ENCODE peak calls at places on chromosomes 4 and X, in nine cellular contexts. Z is PC-3, J is heart right ventricle, S is keratinocyte, P is GM23248, V is left ventricle myocardium inferior, X is tibial artery, B is cardiac muscle cell, Q is pancreas. T is an unnamed sample. For H3K36me3, the result is how much of the 10 kb centered on the place peaks cover.

GRCh38 chrX:18701621-18702361 is 5.7 kb upstream of the PPEF1 start:
- DNase-seq in Q (peak), V (peak), S (no peak), J (peak), Z (peak), B (no peak), P (no peak), X (no peak), T (no peak)

GRCh38 chr4:169397762-169398161 is 127.0 kb upstream of the SH3RF1 start:
- DNase-seq in Z (no peak), P (peak), J (no peak), Q (no peak), B (no peak), X (no peak), S (no peak), V (no peak), T (no peak)

GRCh38 chr4:6568148-6568547 is 6.8 kb upstream of the MAN2B2 start:
- DNase-seq in S (no peak), B (no peak), Q (no peak), Z (no peak), P (no peak), V (no peak), X (no peak), J (no peak), T (no peak)

GRCh38 chr4:149932188-149932587 is 116.5 kb upstream of the IQCM start:
- DNase-seq in V (no peak), J (no peak), B (no peak), P (no peak), S (no peak), X (no peak), Z (no peak), Q (no peak), T (no peak)

GRCh38 chr4:140740422-140740821 is 15.8 kb downstream of the TBC1D9 start:
- DNase-seq in V (no peak), P (no peak), S (no peak), Z (no peak), B (no peak), J (no peak), Q (no peak), X (no peak), T (no peak)

GRCh38 chr4:90958256-90958895 is 831.2 kb downstream of the CCSER1 start:
- DNase-seq in J (no peak), X (no peak), B (no peak), P (no peak), V (no peak), S (no peak), Q (no peak), Z (peak), T (no peak)

GRCh38 chrX:10634681-10635161 is 14.3 kb upstream of the MID1 start:
- DNase-seq in Z (peak), S (peak), J (no peak), V (no peak), B (no peak), X (no peak), Q (no peak), P (peak), T (no peak)

GRCh38 chr4:120304801-120305200 is 238.2 kb upstream of the MAD2L1 start:
- DNase-seq in J (no peak), V (no peak), X (no peak), S (no peak), Q (no peak), Z (no peak), B (no peak), P (peak), T (no peak)

GRCh38 chr4:73866236-73866635 is 3.0 kb upstream of the CXCL1 start:
- DNase-seq in V (no peak), B (no peak), P (no peak), X (no peak), Q (no peak), Z (no peak), S (no peak), J (no peak), T (no peak)

GRCh38 chr4:134740290-134740689 is 538.7 kb upstream of the PABPC4L start:
- DNase-seq in Q (no peak), S (no peak), P (no peak), J (no peak), B (no peak), Z (no peak), V (no peak), X (no peak), T (no peak)

GRCh38 chrX:81082649-81083048 is 119.1 kb downstream of the HMGN5 start:
- DNase-seq in B (no peak), P (no peak), S (no peak), Q (no peak), J (no peak), V (no peak), X (no peak), Z (no peak), T (no peak)

GRCh38 chrX:40149286-40150175 is 51.8 kb upstream of the BCOR start:
- DNase-seq in S (no peak), Q (no peak), X (no peak), V (no peak), B (peak), Z (no peak), J (no peak), P (no peak), T (no peak)

GRCh38 chrX:69323786-69324720 is 158.8 kb upstream of the PJA1 start:
- DNase-seq in P (no peak), B (no peak), J (no peak), X (no peak), V (no peak), Z (no peak), Q (no peak), S (no peak), T (no peak)

GRCh38 chr4:119692001-119692400 is 63.4 kb upstream of the PDE5A start:
- DNase-seq in B (no peak), P (peak), V (no peak), X (no peak), J (no peak), Z (peak), Q (no peak), S (no peak), T (no peak)

GRCh38 chr4:102713096-102713495 is 47.7 kb downstream of the MANBA start:
- DNase-seq in Q (no peak), Z (no peak), X (no peak), P (peak), J (no peak), S (no peak), B (peak), V (no peak), T (no peak)

GRCh38 chr4:70678383-70678999 is 9.8 kb upstream of the UTP3 start:
- DNase-seq in S (no peak), Z (no peak), B (no peak), P (no peak), X (no peak), V (no peak), J (no peak), Q (no peak), T (no peak)

GRCh38 chr4:2789351-2789750 is 3.5 kb upstream of the SH3BP2 start:
- DNase-seq in S (no peak), X (peak), Z (no peak), B (no peak), Q (no peak), V (no peak), J (no peak), P (no peak), T (no peak)

GRCh38 chrX:17520206-17520605 is 145.2 kb downstream of the NHS start:
- DNase-seq in Q (no peak), V (no peak), P (peak), X (no peak), Z (no peak), B (no peak), S (no peak), J (no peak), T (no peak)

GRCh38 chrX:65846974-65847373 is 179.5 kb downstream of the MSN start:
- DNase-seq in Z (no peak), J (no peak), V (no peak), P (no peak), S (no peak), Q (no peak), B (no peak), X (no peak), T (no peak)
- H3K36me3 ChIP-seq in Z (under half), J (under half), V (under half), P (under half), S (under half), Q (under half), B (under half), X (under half), T (under half)

GRCh38 chrX:1393871-1394615 is 2.1 kb upstream of the SLC25A6 start:
- DNase-seq in X (peak), Z (no peak), V (no peak), B (no peak), J (no peak), P (no peak), S (no peak), Q (no peak), T (no peak)
- H3K27ac ChIP-seq in X (peak), Z (no peak), V (peak), B (no peak), J (peak), P (peak), S (no peak), Q (no peak), T (peak)

DNA sequence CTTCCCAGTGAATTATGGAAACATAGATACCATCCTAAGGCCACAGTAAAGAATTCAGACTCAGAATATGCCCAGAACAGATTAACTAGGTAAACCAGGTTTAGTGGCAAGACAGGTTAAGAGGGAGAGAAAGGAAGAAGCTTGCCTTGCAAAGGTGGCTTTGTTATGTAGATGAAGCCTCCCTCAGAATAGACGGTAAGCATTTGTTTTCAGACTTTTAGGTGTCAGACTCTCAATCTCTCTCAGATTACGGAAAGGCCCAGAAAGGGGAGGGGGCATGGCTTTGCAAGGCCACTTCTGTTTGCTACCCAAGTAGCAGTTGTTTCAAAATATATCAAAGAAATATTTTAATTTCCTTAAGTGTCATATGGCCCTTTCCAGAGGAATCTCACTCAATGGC is 457.1 kb upstream of the BOD1L1 start:
- DNase-seq in V (no peak), S (no peak), P (no peak), Q (no peak), J (no peak), B (no peak), X (no peak), Z (no peak), T (no peak)
- H3K4me3 ChIP-seq in V (no peak), S (no peak), P (no peak), Q (no peak), J (no peak), B (no peak), X (no peak), Z (no peak), T (no peak)

GRCh38 chr4:80188457-80188800 is 8.9 kb upstream of the PRDM8 start:
- DNase-seq in B (no peak), S (no peak), J (no peak), X (no peak), V (no peak), Q (no peak), P (no peak), Z (no peak), T (no peak)

GRCh38 chr4:80188801-80189458 is 8.4 kb upstream of the PRDM8 start:
- DNase-seq in V (no peak), X (no peak), Q (no peak), J (no peak), B (no peak), P (no peak), S (no peak), Z (no peak), T (no peak)

GRCh38 chr4:80185787-80186548 is 11.3 kb upstream of the PRDM8 start:
- DNase-seq in Q (no peak), X (no peak), J (no peak), B (peak), Z (no peak), V (no peak), S (no peak), P (peak), T (no peak)

GRCh38 chr4:80186666-80187065 is 10.6 kb upstream of the PRDM8 start:
- DNase-seq in J (no peak), Z (no peak), Q (no peak), P (no peak), S (no peak), V (no peak), B (no peak), X (no peak), T (no peak)

GRCh38 chr4:80187677-80188076 is 9.6 kb upstream of the PRDM8 start:
- DNase-seq in V (no peak), X (no peak), Z (no peak), B (no peak), S (no peak), J (no peak), Q (no peak), P (no peak), T (no peak)
- H3K36me3 ChIP-seq in V (under half), X (under half), Z (under half), B (under half), S (under half), J (under half), Q (under half), P (under half), T (under half)

DNA sequence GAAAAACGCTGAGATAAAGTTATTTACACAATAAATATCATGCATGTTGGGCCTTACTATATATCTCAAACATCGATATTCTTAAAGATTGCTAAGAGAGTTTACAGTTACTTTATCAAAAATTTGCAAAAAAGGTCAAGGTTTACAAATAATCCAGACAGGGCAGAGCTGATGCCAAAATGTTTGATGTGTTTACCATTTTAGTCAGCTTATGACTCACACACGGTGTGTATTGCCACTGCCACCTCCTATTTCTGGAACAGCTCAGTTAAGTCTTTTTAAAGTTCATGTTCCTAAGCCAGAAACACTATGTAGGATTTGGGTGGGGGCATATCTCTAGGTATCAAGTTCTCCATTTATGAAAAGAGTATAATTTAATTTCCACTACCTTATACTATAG is 580.6 kb downstream of the INPP4B start:
- DNase-seq in Z (peak), B (no peak), J (peak), P (peak), X (no peak), S (no peak), Q (peak), V (no peak), T (no peak)
- H3K27ac ChIP-seq in Z (peak), B (no peak), J (peak), P (peak), X (peak), S (peak), Q (no peak), V (peak), T (no peak)

GRCh38 chr4:184792950-184793555 is 32.7 kb downstream of the ACSL1 start:
- DNase-seq in Z (peak), Q (no peak), X (no peak), B (no peak), J (no peak), P (peak), V (no peak), S (peak), T (peak)
- H3K4me3 ChIP-seq in Z (no peak), Q (no peak), X (no peak), B (no peak), J (no peak), P (no peak), V (peak), S (no peak), T (no peak)

GRCh38 chr4:77913353-77913752 is 50.7 kb downstream of the MRPL1 start:
- DNase-seq in S (no peak), Q (no peak), X (no peak), V (no peak), J (no peak), P (peak), Z (no peak), B (no peak), T (no peak)

GRCh38 chr4:77917075-77917474 is 54.4 kb downstream of the MRPL1 start:
- DNase-seq in Z (no peak), B (no peak), J (no peak), P (no peak), X (no peak), Q (no peak), V (no peak), S (no peak), T (no peak)

GRCh38 chr4:77905651-77906263 is 43.1 kb downstream of the MRPL1 start:
- DNase-seq in B (peak), V (no peak), S (no peak), X (no peak), Z (no peak), J (no peak), Q (no peak), P (no peak), T (no peak)

GRCh38 chr4:77911842-77912450 is 49.3 kb downstream of the MRPL1 start:
- DNase-seq in S (no peak), V (no peak), Q (no peak), X (no peak), J (no peak), P (peak), B (no peak), Z (no peak), T (no peak)

DNA sequence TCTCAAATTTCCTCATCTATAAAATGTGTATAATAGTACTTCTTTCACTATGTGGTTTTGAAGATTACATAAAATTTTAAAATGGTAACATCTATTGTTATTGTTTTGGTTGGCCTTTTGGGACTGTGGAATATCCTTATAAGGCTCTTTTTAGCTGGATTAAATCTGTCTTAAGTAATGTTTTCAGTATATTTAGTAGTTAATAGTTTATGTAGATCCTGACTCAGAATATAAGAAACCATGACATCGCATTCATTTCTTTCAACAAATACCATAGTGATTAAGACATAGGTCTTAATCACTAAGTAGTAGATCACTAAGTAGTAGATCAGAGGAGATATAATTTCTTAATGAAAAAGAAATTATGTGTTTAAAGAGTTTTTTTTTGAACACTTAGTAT is 48.5 kb downstream of the MRPL1 start:
- DNase-seq in Z (no peak), Q (no peak), P (peak), V (no peak), B (no peak), J (no peak), X (no peak), S (no peak), T (no peak)
- H3K36me3 ChIP-seq in Z (under half), Q (under half), P (under half), V (under half), B (under half), J (under half), X (under half), S (under half), T (under half)

GRCh38 chr4:56323386-56323785 is 63.9 kb downstream of the AASDH start:
- DNase-seq in V (no peak), P (no peak), X (no peak), S (no peak), B (no peak), J (no peak), Q (no peak), Z (no peak), T (no peak)
- H3K27ac ChIP-seq in V (no peak), P (no peak), X (no peak), S (no peak), B (peak), J (no peak), Q (no peak), Z (no peak), T (no peak)

DNA sequence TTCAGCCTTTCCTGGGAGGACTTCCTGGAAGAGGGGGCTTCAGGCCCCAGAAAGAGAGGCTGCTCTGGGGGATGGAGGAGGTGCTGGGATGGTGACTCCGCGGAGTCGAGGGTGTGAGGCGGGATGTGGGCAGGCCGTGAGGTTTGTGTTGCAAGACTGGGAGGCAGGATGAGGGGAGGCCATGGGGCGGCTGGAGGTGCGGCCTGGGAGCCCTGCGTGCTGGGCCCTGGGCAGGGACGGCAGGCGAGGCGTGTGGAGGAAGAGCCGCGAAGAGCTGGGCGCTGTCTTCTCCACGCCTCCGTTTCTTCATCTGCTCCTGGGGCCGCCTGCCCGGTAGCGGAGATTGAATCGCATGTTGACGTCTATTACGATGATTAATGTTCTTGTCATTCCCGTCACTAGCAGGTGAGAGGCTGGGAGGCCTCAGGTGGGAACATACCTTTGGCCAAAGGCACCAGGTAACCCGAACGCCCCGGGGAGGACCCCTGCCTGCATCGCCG is 854 bp upstream of the FGFRL1 start:
- DNase-seq in J (no peak), Q (peak), X (peak), S (peak), Z (peak), P (peak), B (no peak), V (peak), T (peak)
- H3K4me3 ChIP-seq in J (peak), Q (peak), X (peak), S (peak), Z (peak), P (peak), B (peak), V (peak), T (peak)

GRCh38 chr4:743463-744211 is 38.0 kb downstream of the PCGF3 start:
- DNase-seq in J (no peak), P (peak), S (no peak), V (no peak), Z (no peak), B (no peak), X (no peak), Q (no peak), T (no peak)
- H3K36me3 ChIP-seq in J (under half), P (under half), S (under half), V (under half), Z (under half), B (under half), X (half or more), Q (under half), T (under half)

T was measured in testis.